ENCODE peak calls at places on chromosomes 1 and 21, in four cellular contexts. U is K562, N is GM12878, G is HL-60. B is an unnamed sample.

GRCh38 chr1:22121421-22121911 is 21.4 kb downstream of the WNT4 start:
- DNase-seq in G (no peak), N (no peak), U (peak; percentile 96), B (no peak)

GRCh38 chr1:75616436-75617433 is 5.8 kb upstream of the SLC44A5 start:
- DNase-seq in G (no peak), N (no peak), U (no peak), B (no peak)

GRCh38 chr1:20530901-20531300 is 21.5 kb upstream of the FAM43B start:
- DNase-seq in G (no peak), U (no peak), N (no peak), B (no peak)

GRCh38 chr1:64966158-64966963 is at the start of gene JAK1:
- DNase-seq in U (peak; percentile 99), N (no peak), G (peak; percentile 68), B (peak; percentile 86)

GRCh38 chr1:164470996-164471395 is 88.0 kb upstream of the PBX1 start:
- DNase-seq in N (no peak), U (no peak), G (no peak), B (no peak)

GRCh38 chr1:230326971-230327891 is 98.9 kb downstream of the PGBD5 start:
- DNase-seq in G (no peak), U (peak; percentile 41), N (no peak), B (no peak)

GRCh38 chr1:67831850-67832513 is 1.3 kb downstream of the GNG12 start:
- DNase-seq in N (no peak), G (no peak), U (peak; percentile 40), B (no peak)

GRCh38 chr1:115712911-115713609 is 55.5 kb downstream of the CASQ2 start:
- DNase-seq in G (no peak), N (no peak), U (no peak), B (no peak)

GRCh38 chr21:43820466-43820865 is 31.1 kb downstream of the RRP1 start:
- DNase-seq in U (no peak), N (no peak), G (no peak), B (no peak)

GRCh38 chr1:207027221-207027777 is 5.3 kb downstream of the C1orf116 start:
- DNase-seq in N (no peak), U (no peak), G (no peak), B (no peak)
- TF ChIP-seq SPI1 in N (no peak), U (no peak), G (no peak), B (no peak)

DNA sequence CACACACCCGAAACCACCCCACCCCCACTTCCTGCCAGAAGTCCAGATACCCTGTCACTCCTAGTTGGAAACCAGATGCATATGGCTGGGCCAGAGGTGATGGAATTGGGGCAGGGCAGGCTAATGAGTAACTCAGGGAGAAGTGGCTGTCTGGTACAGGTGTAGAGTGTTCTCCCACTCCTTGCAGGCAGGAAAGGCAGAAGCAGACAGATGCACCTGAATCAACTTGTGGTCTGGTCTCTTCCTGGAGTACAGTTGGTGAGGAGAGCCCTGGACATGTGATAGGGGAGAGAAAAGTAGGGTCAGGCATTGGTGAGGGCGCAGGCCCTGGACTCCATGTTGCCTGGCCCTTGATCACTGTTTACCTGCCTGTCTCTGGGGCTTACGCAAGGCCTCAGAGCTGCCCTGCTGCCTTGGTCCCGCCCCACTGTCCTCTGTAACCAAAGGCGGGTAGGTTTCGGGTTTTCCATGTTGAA is 2.5 kb downstream of the CGN start:
- DNase-seq in G (no peak), U (no peak), N (no peak), B (no peak)
- TF ChIP-seq SPI1 in G (no peak), U (no peak), N (no peak), B (no peak)

DNA sequence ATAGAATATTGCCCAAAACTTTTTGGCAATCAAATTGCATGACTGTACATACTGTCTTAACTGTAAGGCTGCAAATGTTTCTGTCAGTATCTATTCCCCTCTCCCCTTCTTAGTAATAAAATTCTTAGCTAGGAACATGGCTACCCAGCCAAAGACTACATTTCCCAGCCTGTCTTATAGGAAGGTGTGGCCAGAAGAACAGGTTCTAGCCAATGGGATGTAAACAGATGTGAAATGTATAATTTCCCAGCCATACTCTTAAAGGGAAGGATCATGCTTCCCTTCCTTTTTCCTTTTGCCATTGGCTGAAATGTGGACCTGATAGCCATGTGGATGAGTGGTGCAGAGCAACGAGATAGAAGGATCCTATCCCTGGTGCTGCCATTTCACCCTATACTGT is 7.0 kb upstream of the HIVEP3 start:
- DNase-seq in U (no peak), G (no peak), N (no peak), B (no peak)
- TF ChIP-seq SPI1 in U (no peak), G (no peak), N (no peak), B (no peak)

DNA sequence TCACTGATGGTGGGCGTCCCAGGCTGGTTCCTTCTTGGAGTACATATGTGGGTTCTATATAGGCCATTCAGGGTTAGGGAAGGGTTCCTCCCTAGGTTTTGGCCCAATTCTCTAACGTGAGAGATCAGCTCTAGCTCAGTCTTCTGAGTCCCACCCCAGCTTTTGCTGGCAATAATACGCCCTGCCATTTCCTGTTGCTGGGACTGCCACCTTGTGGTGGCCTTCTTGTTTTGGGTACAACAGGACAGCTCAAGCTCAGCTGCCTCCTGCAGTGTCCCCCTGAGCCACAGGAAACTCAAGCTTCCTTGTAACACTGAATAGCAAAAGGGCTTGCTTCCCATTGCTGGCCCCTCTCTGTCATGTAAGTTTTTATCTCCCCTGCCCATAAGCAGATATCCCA is 77.8 kb downstream of the BACH1 start:
- DNase-seq in N (no peak), G (peak; percentile 41), U (peak; percentile 27), B (peak; percentile 22)
- TF ChIP-seq SPI1 in N (no peak), G (no peak), U (no peak), B (no peak)

GRCh38 chr1:239253032-239253431 is 133.3 kb upstream of the CHRM3 start:
- DNase-seq in G (no peak), N (no peak), U (no peak), B (no peak)

GRCh38 chr1:239247299-239247698 is 139.1 kb upstream of the CHRM3 start:
- DNase-seq in G (no peak), N (no peak), U (no peak), B (no peak)

GRCh38 chr1:239255628-239256160 is 130.7 kb upstream of the CHRM3 start:
- DNase-seq in U (no peak), N (no peak), G (no peak), B (no peak)

DNA sequence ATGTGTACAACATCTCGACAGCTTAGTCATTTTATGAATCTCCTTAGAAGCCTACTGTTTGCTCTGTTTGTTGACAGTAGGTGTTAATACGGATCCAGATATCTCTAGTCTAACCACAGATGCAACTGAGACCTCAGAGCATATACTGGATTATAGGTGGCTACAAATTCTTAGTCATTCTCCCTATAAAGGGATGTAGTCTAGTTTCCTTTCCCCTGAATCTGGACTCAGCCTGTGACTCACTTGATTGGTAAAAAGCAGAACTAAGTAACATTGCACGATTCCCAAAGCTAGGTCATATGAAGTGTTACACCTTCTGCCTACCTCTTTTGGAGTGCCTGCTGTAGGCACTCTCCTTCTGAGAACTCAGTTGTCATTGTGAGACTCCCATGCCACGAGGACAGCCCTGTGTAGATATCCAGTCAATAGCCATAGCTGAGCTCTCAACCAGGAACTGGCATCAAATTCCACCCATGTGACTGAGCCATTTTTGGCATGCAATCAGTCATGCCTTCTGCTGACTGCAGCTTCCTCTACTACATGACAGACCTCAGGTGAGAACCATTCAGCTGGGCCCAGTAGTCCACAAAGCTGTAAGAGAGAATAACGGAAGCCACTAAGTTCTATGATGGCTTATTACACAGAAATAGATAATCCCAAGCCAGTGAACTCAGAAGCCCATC is 135.9 kb upstream of the CHRM3 start:
- DNase-seq in N (no peak), G (no peak), U (no peak), B (no peak)
- TF ChIP-seq SPI1 in N (no peak), G (no peak), U (no peak), B (no peak)

GRCh38 chr1:247517795-247518612 is 18.2 kb downstream of the OR2C3 start:
- DNase-seq in U (peak; percentile 35), G (no peak), N (no peak), B (no peak)
- TF ChIP-seq SPI1 in U (no peak), G (no peak), N (no peak), B (no peak)

GRCh38 chr1:13748610-13749505 is 48.9 kb downstream of the PRDM2 start:
- DNase-seq in G (peak; percentile 96), N (peak; percentile 61), U (peak; percentile 100), B (peak; percentile 88)

GRCh38 chr1:13752852-13753251 is 52.9 kb downstream of the PRDM2 start:
- DNase-seq in G (no peak), N (no peak), U (no peak), B (no peak)

GRCh38 chr1:13751985-13752384 is 52.0 kb downstream of the PRDM2 start:
- DNase-seq in U (no peak), G (no peak), N (no peak), B (no peak)

GRCh38 chr1:13751458-13751871 is 51.5 kb downstream of the PRDM2 start:
- DNase-seq in N (peak; percentile 37), G (no peak), U (no peak), B (no peak)

DNA sequence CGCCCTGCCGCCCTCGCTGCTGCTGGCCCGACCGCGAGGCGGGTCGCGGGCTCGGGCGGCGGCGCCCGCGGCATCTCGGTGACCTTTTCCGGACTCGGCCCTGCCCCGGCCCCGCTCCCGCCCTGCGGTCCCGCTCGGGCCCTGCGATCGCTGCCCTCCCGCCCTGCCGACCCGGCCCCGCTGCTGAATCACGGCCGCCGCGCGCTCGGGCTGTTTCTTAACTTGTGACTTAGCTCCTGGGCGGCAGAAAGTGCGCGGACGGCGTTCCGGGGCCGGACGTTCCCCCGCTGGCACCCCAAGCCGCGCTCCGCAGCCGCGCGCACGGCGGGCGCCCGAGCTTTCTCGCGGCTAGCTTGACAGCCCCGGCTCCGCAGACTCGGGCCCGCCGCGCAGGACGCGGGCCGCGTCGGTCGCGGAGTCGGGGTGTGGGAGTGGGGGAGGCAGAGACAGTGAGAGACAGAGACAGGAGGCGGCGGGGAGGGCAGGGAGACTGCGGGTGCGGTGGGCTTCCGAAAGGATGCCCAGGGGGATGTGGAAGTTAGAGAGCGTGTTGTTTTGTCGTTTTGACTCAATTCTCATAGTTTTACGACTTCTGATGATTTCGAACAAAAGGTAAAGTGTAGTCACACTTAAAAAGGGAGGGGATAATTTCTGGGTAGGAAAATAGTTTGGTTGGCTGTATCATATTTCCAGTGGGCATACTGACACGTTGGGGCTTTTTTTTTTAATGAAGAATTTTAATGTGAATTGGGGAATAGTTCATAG is 49.7 kb downstream of the PRDM2 start:
- DNase-seq in U (no peak), G (peak; percentile 42), N (no peak), B (peak; percentile 16)
- TF ChIP-seq SPI1 in U (no peak), G (no peak), N (no peak), B (no peak)

GRCh38 chr1:4172659-4173599 is 272.9 kb upstream of the C1orf174 start:
- DNase-seq in N (no peak), U (no peak), G (peak; percentile 40), B (no peak)
- TF ChIP-seq SPI1 in N (no peak), U (no peak), G (no peak), B (no peak)